ENCODE peak calls at places on chromosomes 5 and 9, in nine cellular contexts. Z, B, H, S, J, C, T, F and P are unnamed samples.
A peak's percentile ranks its signal among the peaks of the same experiment; 100 is the strongest.

GRCh38 chr5:96148376-96148775 is 186.7 kb upstream of the ELL2 start:
- DNase-seq in F (no peak), C (no peak), H (no peak), Z (no peak), T (no peak), J (no peak), B (no peak), S (no peak), P (no peak)

GRCh38 chr5:65103674-65104035 is 334.9 kb downstream of the CWC27 start:
- DNase-seq in F (no peak), T (no peak), Z (no peak), H (no peak), C (no peak), J (no peak), S (no peak), B (no peak), P (no peak)

GRCh38 chr5:161545701-161546462 is 643 bp downstream of the GABRB2 start:
- DNase-seq in C (no peak), J (no peak), F (no peak), H (no peak), T (no peak), S (no peak), B (no peak), Z (no peak), P (no peak)

GRCh38 chr9:116377179-116377790 is 223.7 kb downstream of the PAPPA start:
- DNase-seq in Z (no peak), B (no peak), S (peak; percentile 75), T (no peak), J (no peak), F (no peak), C (no peak), H (no peak), P (peak; percentile 85)

GRCh38 chr5:114153833-114154232 is 208.0 kb upstream of the KCNN2 start:
- DNase-seq in J (no peak), B (no peak), F (no peak), Z (no peak), H (no peak), C (no peak), S (no peak), T (no peak), P (no peak)

GRCh38 chr5:139565411-139566305 is 4.5 kb downstream of the UBE2D2 start:
- DNase-seq in F (peak; percentile 22), C (no peak), H (no peak), J (no peak), S (peak; percentile 34), B (no peak), T (no peak), Z (peak; percentile 42), P (no peak)

GRCh38 chr9:108688051-108688450 is 167.7 kb downstream of the ACTL7B start:
- DNase-seq in J (no peak), H (no peak), T (no peak), F (no peak), C (no peak), S (no peak), B (no peak), Z (no peak), P (no peak)

GRCh38 chr9:137757613-137758029 is 120.0 kb upstream of the CACNA1B start:
- DNase-seq in B (no peak), Z (no peak), T (peak; percentile 57), S (peak; percentile 86), F (no peak), C (no peak), H (no peak), J (no peak), P (peak; percentile 72)

GRCh38 chr5:5421149-5421960 is 1.1 kb upstream of the ICE1 start:
- DNase-seq in F (no peak), Z (no peak), B (peak; percentile 22), C (no peak), H (no peak), T (no peak), J (no peak), S (peak; percentile 5), P (no peak)

GRCh38 chr9:93566408-93567270 is 9.7 kb upstream of the PHF2 start:
- DNase-seq in Z (peak; percentile 97), H (peak; percentile 99), F (peak; percentile 98), B (peak; percentile 98), C (peak; percentile 98), J (peak; percentile 100), T (peak; percentile 50), S (peak; percentile 94), P (peak; percentile 99)

GRCh38 chr5:140324834-140325195 is 21.6 kb downstream of the HBEGF start:
- DNase-seq in T (peak; percentile 63), J (no peak), C (no peak), S (peak; percentile 92), H (no peak), B (no peak), F (no peak), Z (no peak), P (peak; percentile 81)

GRCh38 chr9:106752581-106752980 is 110.4 kb upstream of the ZNF462 start:
- DNase-seq in Z (no peak), H (no peak), S (peak; percentile 8), T (no peak), B (no peak), J (no peak), C (no peak), F (no peak), P (no peak)

GRCh38 chr9:14323083-14323968 is 9.4 kb upstream of the NFIB start:
- DNase-seq in Z (no peak), C (no peak), H (no peak), B (no peak), J (no peak), F (no peak), T (no peak), S (no peak), P (no peak)

GRCh38 chr5:126732716-126733115 is 44.2 kb upstream of the LMNB1 start:
- DNase-seq in H (no peak), B (no peak), J (no peak), S (no peak), Z (no peak), T (no peak), C (no peak), F (no peak), P (no peak)

GRCh38 chr5:67528953-67529352 is 332.4 kb upstream of the CD180 start:
- DNase-seq in B (peak; percentile 41), J (no peak), F (no peak), S (no peak), H (no peak), C (no peak), Z (no peak), T (no peak), P (no peak)

GRCh38 chr5:36398137-36398536 is 96.4 kb upstream of the RANBP3L start:
- DNase-seq in B (peak; percentile 72), J (no peak), C (no peak), S (peak; percentile 17), F (no peak), H (no peak), T (no peak), Z (no peak), P (no peak)

GRCh38 chr5:76571595-76571994 is 51.6 kb downstream of the F2RL2 start:
- DNase-seq in J (no peak), S (no peak), C (no peak), Z (no peak), T (no peak), B (peak; percentile 17), H (no peak), F (no peak), P (no peak)
- TF ChIP-seq CTCF in J (peak; percentile 60), S (no peak), C (peak; percentile 13), Z (no peak), T (no peak), B (peak; percentile 41), H (peak; percentile 1), F (no peak), P (no peak)

GRCh38 chr9:27599102-27599501 is 25.8 kb upstream of the C9orf72 start:
- DNase-seq in Z (no peak), F (no peak), B (no peak), J (no peak), C (no peak), T (no peak), H (no peak), S (no peak), P (no peak)
- TF ChIP-seq CTCF in Z (no peak), F (no peak), B (no peak), J (no peak), C (no peak), T (no peak), H (no peak), S (no peak), P (no peak)

GRCh38 chr9:88559661-88560060 is 24.7 kb downstream of the NXNL2 start:
- DNase-seq in J (no peak), S (peak; percentile 57), H (no peak), Z (no peak), B (no peak), C (no peak), F (no peak), T (no peak), P (peak; percentile 40)
- TF ChIP-seq CTCF in J (peak; percentile 32), S (peak; percentile 29), H (no peak), Z (no peak), B (no peak), C (no peak), F (no peak), T (peak; percentile 7), P (no peak)

DNA sequence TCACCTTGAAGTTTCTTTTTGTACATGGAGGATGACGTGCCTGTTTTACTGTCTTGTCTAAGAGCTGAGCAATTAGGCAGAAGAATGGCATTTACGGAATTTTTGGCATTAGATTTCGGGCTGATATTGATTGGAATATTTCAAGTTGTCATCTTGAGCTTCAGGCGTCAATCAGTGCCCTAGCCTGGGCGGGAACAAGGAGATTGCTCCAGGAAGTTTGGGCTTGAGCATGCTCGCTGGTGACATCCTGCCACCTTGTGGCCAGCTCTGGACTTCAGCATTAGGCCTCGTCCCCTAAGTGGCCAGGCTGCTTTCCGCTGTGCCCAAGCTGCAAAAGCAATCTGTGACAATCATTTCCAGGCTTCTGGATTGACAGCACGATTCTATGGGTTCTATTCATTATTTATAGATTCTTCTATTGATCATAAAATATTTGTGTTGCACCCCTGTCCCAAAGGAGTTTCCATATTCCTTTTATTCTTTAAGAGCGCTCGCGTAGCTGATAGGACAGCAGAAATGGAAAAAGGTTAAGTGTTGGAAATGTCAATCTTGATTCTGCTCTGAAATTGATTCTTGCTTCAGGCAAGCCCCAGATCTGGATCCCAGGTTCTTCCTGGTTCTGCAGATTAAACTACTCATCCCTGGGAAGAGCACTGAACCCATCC is 79.3 kb downstream of the SLC28A3 start:
- DNase-seq in T (peak; percentile 10), F (peak; percentile 86), H (peak; percentile 87), C (peak; percentile 80), B (peak; percentile 82), Z (peak; percentile 70), J (peak; percentile 80), S (peak; percentile 75), P (peak; percentile 90)
- TF ChIP-seq CTCF in T (peak; percentile 92), F (peak; percentile 68), H (peak; percentile 95), C (peak; percentile 84), B (peak; percentile 87), Z (peak; percentile 83), J (peak; percentile 97), S (peak; percentile 92), P (peak; percentile 81)

DNA sequence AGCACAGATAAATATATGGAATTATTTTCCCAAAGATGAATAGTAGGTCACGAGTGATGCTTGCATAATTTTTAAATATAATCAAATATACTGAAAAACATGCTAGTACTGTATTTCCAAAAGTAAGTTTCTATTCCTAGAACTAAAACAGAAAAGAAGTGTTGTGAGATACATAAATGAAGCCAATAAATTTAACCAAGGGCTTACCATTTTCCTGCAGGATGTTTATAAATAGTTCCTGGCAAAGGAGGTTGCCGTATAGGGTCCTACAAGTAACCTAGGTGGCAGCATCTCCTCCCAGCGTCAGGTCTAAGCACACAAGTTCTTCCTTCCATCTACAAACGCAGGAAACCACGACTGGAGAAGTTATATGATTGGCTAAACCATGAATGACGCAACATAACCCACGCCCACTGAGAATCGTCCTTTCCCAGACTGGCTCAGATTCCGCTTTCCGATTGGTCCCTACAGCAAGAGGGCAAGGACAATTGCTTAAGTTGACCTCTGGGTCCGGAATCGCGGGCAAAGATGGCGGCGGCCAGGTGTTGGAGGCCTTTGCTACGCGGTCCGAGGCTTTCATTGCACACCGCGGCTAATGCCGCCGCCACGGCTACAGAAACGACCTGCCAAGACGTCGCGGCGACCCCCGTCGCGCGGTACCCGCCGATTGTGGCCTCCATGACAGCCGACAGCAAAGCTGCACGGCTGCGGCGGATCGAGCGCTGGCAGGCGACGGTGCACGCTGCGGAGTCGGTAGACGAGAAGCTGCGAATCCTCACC is at the start of gene MRPS30:
- DNase-seq in H (peak; percentile 90), Z (peak; percentile 96), B (peak; percentile 98), C (peak; percentile 94), F (peak; percentile 97), J (peak; percentile 85), T (peak; percentile 93), S (peak; percentile 99), P (peak; percentile 99)
- TF ChIP-seq CTCF in H (peak; percentile 28), Z (no peak), B (peak; percentile 57), C (peak; percentile 51), F (no peak), J (peak; percentile 58), T (peak; percentile 42), S (peak; percentile 40), P (peak; percentile 24)